ENCODE peak calls at places on chromosomes 16 and 17, in seven cellular contexts. A, T, R, U, N, L and H are unnamed samples.

GRCh38 chr17:50318551-50319310 is 27.2 kb upstream of the XYLT2 start:
- DNase-seq in L (no peak), U (no peak), R (no peak), N (peak; percentile 19), T (no peak), A (no peak), H (no peak)

GRCh38 chr17:79843475-79843916 is 4.3 kb upstream of the CBX4 start:
- DNase-seq in U (no peak), N (no peak), R (no peak), A (no peak), T (no peak), L (peak; percentile 51), H (no peak)

GRCh38 chr17:29746669-29747068 is 124.0 kb upstream of the CORO6 start:
- DNase-seq in R (no peak), T (no peak), A (no peak), N (no peak), L (no peak), U (no peak), H (no peak)

GRCh38 chr17:46025510-46025909 is 26.5 kb downstream of the STH start:
- DNase-seq in N (no peak), L (no peak), A (no peak), U (no peak), R (no peak), T (no peak), H (no peak)

GRCh38 chr16:85003076-85003475 is 8.3 kb downstream of the ZDHHC7 start:
- DNase-seq in R (no peak), T (no peak), A (no peak), U (no peak), N (no peak), L (no peak), H (no peak)

GRCh38 chr17:61002316-61002736 is 324.7 kb downstream of the BCAS3 start:
- DNase-seq in N (peak; percentile 79), T (peak; percentile 55), L (no peak), U (no peak), A (peak; percentile 26), R (no peak), H (no peak)

GRCh38 chr17:41985919-41986318 is 19.3 kb downstream of the CNP start:
- DNase-seq in R (no peak), A (no peak), N (no peak), U (no peak), T (no peak), L (no peak), H (no peak)

GRCh38 chr17:76191891-76192290 is 48.4 kb downstream of the RNF157 start:
- DNase-seq in N (no peak), A (no peak), R (no peak), U (no peak), T (no peak), L (no peak), H (no peak)

DNA sequence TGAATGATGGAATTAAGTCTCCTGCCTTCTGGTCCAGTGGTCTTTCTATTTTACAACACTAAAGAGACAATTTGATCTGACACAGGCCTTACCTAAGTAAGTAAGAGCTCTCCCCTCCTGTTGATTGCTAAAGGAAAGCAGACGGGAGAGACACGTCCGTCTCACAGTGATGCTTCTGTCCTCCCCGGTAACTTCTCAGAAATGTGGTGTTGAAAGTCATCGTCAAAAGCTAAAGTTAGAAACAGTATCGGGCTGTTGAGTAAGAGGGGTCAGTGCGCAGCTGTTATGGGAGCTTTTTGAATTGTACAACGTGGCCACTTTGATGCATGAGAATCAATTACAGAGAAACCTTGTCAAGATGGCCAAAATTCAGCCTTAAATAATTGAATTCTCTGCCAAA is 1.9 kb upstream of the RBFOX1 start:
- DNase-seq in T (no peak), A (no peak), L (no peak), N (no peak), R (peak; percentile 17), U (no peak), H (no peak)
- H3K27ac ChIP-seq in T (no peak overlapping the region), A (no peak overlapping the region), L (no peak overlapping the region), N (no peak overlapping the region), R (peak overlapping the region; percentile 82), U (no peak overlapping the region), H (peak overlapping the region; percentile 90)

GRCh38 chr17:9080983-9081382 is 59.7 kb downstream of the NTN1 start:
- DNase-seq in U (no peak), T (no peak), N (no peak), L (no peak), A (no peak), R (no peak), H (no peak)

GRCh38 chr17:9074106-9074505 is 52.8 kb downstream of the NTN1 start:
- DNase-seq in U (no peak), A (peak; percentile 4), N (no peak), T (peak; percentile 54), R (no peak), L (peak; percentile 42), H (no peak)

GRCh38 chr17:9080296-9080914 is 59.1 kb downstream of the NTN1 start:
- DNase-seq in U (no peak), A (no peak), N (no peak), R (no peak), T (no peak), L (no peak), H (no peak)

GRCh38 chr17:9079461-9080103 is 58.3 kb downstream of the NTN1 start:
- DNase-seq in R (no peak), U (peak; percentile 18), A (no peak), T (no peak), N (no peak), L (peak; percentile 21), H (no peak)
- H3K27ac ChIP-seq in R (no peak overlapping the region), U (no peak overlapping the region), A (no peak overlapping the region), T (no peak overlapping the region), N (no peak overlapping the region), L (no peak overlapping the region), H (no peak overlapping the region)

GRCh38 chr17:43403846-43404245 is 5.1 kb downstream of the ARL4D start:
- DNase-seq in U (no peak), L (no peak), N (no peak), A (no peak), R (no peak), T (no peak), H (no peak)
- H3K27ac ChIP-seq in U (no peak overlapping the region), L (no peak overlapping the region), N (no peak overlapping the region), A (no peak overlapping the region), R (no peak overlapping the region), T (no peak overlapping the region), H (peak overlapping the region; percentile 23)

GRCh38 chr17:19507673-19508326 is 25.9 kb upstream of the SLC47A1 start:
- DNase-seq in N (peak; percentile 92), U (peak; percentile 82), A (peak; percentile 69), L (peak; percentile 89), R (peak; percentile 93), T (peak; percentile 85), H (peak; percentile 80)

GRCh38 chr17:19508327-19508867 is 25.3 kb upstream of the SLC47A1 start:
- DNase-seq in U (no peak), A (no peak), N (no peak), R (peak; percentile 20), T (no peak), L (peak; percentile 70), H (peak; percentile 31)

GRCh38 chr17:19513897-19514488 is 19.7 kb upstream of the SLC47A1 start:
- DNase-seq in R (peak; percentile 68), L (peak; percentile 75), U (peak; percentile 58), A (peak; percentile 75), T (peak; percentile 48), N (peak; percentile 60), H (peak; percentile 61)

GRCh38 chr17:19510903-19511302 is 22.8 kb upstream of the SLC47A1 start:
- DNase-seq in T (no peak), A (no peak), N (no peak), R (no peak), L (no peak), U (no peak), H (no peak)
- H3K27ac ChIP-seq in T (no peak overlapping the region), A (no peak overlapping the region), N (no peak overlapping the region), R (no peak overlapping the region), L (no peak overlapping the region), U (no peak overlapping the region), H (no peak overlapping the region)

GRCh38 chr16:68289202-68289601 is 21.5 kb downstream of the SLC7A6OS start:
- DNase-seq in U (no peak), N (no peak), L (no peak), A (no peak), T (no peak), R (no peak), H (no peak)
- H3K27ac ChIP-seq in U (peak overlapping the region; percentile 56), N (no peak overlapping the region), L (no peak overlapping the region), A (no peak overlapping the region), T (no peak overlapping the region), R (peak overlapping the region; percentile 71), H (peak overlapping the region; percentile 87)